ENCODE peak calls at places on chromosomes 13 and 19, in ten cellular contexts. One of them, this sample, is unnamed. For H3K36me3, the result is how much of the 10 kb centered on the place peaks cover.

GRCh38 chr13:21696865-21697448 is 26.1 kb downstream of the FGF9 start:
- DNase-seq in suprapubic skin: no peak
- DNase-seq in transverse colon: no peak
- DNase-seq in breast epithelium: no peak
- DNase-seq in GM12878: no peak
- DNase-seq in endothelial cell of umbilical vein: no peak
- DNase-seq in stomach: no peak
- DNase-seq in HepG2: peak
- DNase-seq in K562: no peak
- DNase-seq in Panc1: no peak
- DNase-seq in this sample: no peak

GRCh38 chr19:37353968-37354367 is 16.9 kb upstream of the ZNF527 start:
- DNase-seq in Panc1: no peak
- DNase-seq in stomach: no peak
- DNase-seq in suprapubic skin: no peak
- DNase-seq in GM12878: no peak
- DNase-seq in HepG2: no peak
- DNase-seq in endothelial cell of umbilical vein: no peak
- DNase-seq in breast epithelium: no peak
- DNase-seq in K562: no peak
- DNase-seq in transverse colon: no peak
- DNase-seq in this sample: no peak

GRCh38 chr13:100490692-100491091 is 97.9 kb downstream of the GGACT start:
- DNase-seq in K562: no peak
- DNase-seq in GM12878: no peak
- DNase-seq in Panc1: no peak
- DNase-seq in endothelial cell of umbilical vein: no peak
- DNase-seq in HepG2: no peak
- DNase-seq in stomach: no peak
- DNase-seq in breast epithelium: no peak
- DNase-seq in transverse colon: no peak
- DNase-seq in suprapubic skin: no peak
- DNase-seq in this sample: no peak

GRCh38 chr13:111422352-111422751 is 101.9 kb downstream of the TEX29 start:
- DNase-seq in suprapubic skin: no peak
- DNase-seq in endothelial cell of umbilical vein: no peak
- DNase-seq in transverse colon: no peak
- DNase-seq in stomach: no peak
- DNase-seq in K562: no peak
- DNase-seq in Panc1: no peak
- DNase-seq in HepG2: no peak
- DNase-seq in breast epithelium: no peak
- DNase-seq in GM12878: no peak
- DNase-seq in this sample: no peak

GRCh38 chr19:50821622-50822021 is 2.0 kb downstream of the KLK1 start:
- DNase-seq in K562: no peak
- DNase-seq in endothelial cell of umbilical vein: no peak
- DNase-seq in Panc1: no peak
- DNase-seq in breast epithelium: no peak
- DNase-seq in HepG2: no peak
- DNase-seq in suprapubic skin: no peak
- DNase-seq in stomach: no peak
- DNase-seq in transverse colon: no peak
- DNase-seq in GM12878: no peak
- DNase-seq in this sample: no peak

GRCh38 chr13:108807841-108808240 is 178.4 kb downstream of the MYO16 start:
- DNase-seq in HepG2: no peak
- DNase-seq in K562: no peak
- DNase-seq in GM12878: no peak
- DNase-seq in transverse colon: no peak
- DNase-seq in stomach: no peak
- DNase-seq in suprapubic skin: no peak
- DNase-seq in breast epithelium: no peak
- DNase-seq in Panc1: no peak
- DNase-seq in endothelial cell of umbilical vein: no peak
- DNase-seq in this sample: no peak

GRCh38 chr13:112690242-112690943 is 555 bp downstream of the ATP11A start:
- DNase-seq in Panc1: no peak
- DNase-seq in endothelial cell of umbilical vein: peak
- DNase-seq in HepG2: no peak
- DNase-seq in GM12878: no peak
- DNase-seq in K562: peak
- DNase-seq in suprapubic skin: peak
- DNase-seq in transverse colon: peak
- DNase-seq in breast epithelium: no peak
- DNase-seq in stomach: peak
- DNase-seq in this sample: no peak

GRCh38 chr19:49347835-49348234 is 12.6 kb downstream of the CD37 start:
- DNase-seq in HepG2: peak
- DNase-seq in Panc1: no peak
- DNase-seq in K562: peak
- DNase-seq in endothelial cell of umbilical vein: peak
- DNase-seq in suprapubic skin: no peak
- DNase-seq in breast epithelium: no peak
- DNase-seq in transverse colon: no peak
- DNase-seq in stomach: no peak
- DNase-seq in GM12878: no peak
- DNase-seq in this sample: no peak

GRCh38 chr13:29761815-29762214 is 88.6 kb downstream of the UBL3 start:
- DNase-seq in stomach: no peak
- DNase-seq in Panc1: no peak
- DNase-seq in endothelial cell of umbilical vein: no peak
- DNase-seq in breast epithelium: no peak
- DNase-seq in K562: no peak
- DNase-seq in HepG2: no peak
- DNase-seq in transverse colon: no peak
- DNase-seq in suprapubic skin: no peak
- DNase-seq in GM12878: no peak
- DNase-seq in this sample: no peak

GRCh38 chr13:75647126-75647784 is 11.1 kb downstream of the LMO7 start:
- DNase-seq in K562: no peak
- DNase-seq in HepG2: no peak
- DNase-seq in endothelial cell of umbilical vein: no peak
- DNase-seq in transverse colon: no peak
- DNase-seq in suprapubic skin: no peak
- DNase-seq in GM12878: peak
- DNase-seq in Panc1: no peak
- DNase-seq in breast epithelium: no peak
- DNase-seq in stomach: no peak
- DNase-seq in this sample: no peak

GRCh38 chr19:782195-783043 is 14.8 kb upstream of the PTBP1 start:
- DNase-seq in GM12878: no peak
- DNase-seq in suprapubic skin: peak
- DNase-seq in breast epithelium: no peak
- DNase-seq in Panc1: no peak
- DNase-seq in endothelial cell of umbilical vein: peak
- DNase-seq in HepG2: peak
- DNase-seq in stomach: peak
- DNase-seq in transverse colon: no peak
- DNase-seq in K562: no peak
- DNase-seq in this sample: no peak

GRCh38 chr19:32910094-32910493 is 40.5 kb upstream of the SLC7A9 start:
- DNase-seq in HepG2: no peak
- DNase-seq in Panc1: no peak
- DNase-seq in K562: no peak
- DNase-seq in stomach: no peak
- DNase-seq in suprapubic skin: no peak
- DNase-seq in GM12878: no peak
- DNase-seq in breast epithelium: no peak
- DNase-seq in transverse colon: no peak
- DNase-seq in endothelial cell of umbilical vein: no peak
- DNase-seq in this sample: no peak
- H3K36me3 ChIP-seq in HepG2: under half
- H3K36me3 ChIP-seq in Panc1: under half
- H3K36me3 ChIP-seq in K562: under half
- H3K36me3 ChIP-seq in stomach: half or more
- H3K36me3 ChIP-seq in suprapubic skin: half or more
- H3K36me3 ChIP-seq in GM12878: under half
- H3K36me3 ChIP-seq in breast epithelium: under half
- H3K36me3 ChIP-seq in transverse colon: under half
- H3K36me3 ChIP-seq in endothelial cell of umbilical vein: under half
- H3K36me3 ChIP-seq in this sample: under half

GRCh38 chr19:11324079-11324661 is 15.3 kb downstream of the RAB3D start:
- DNase-seq in K562: peak
- DNase-seq in breast epithelium: peak
- DNase-seq in HepG2: peak
- DNase-seq in endothelial cell of umbilical vein: peak
- DNase-seq in stomach: peak
- DNase-seq in GM12878: peak
- DNase-seq in Panc1: no peak
- DNase-seq in transverse colon: peak
- DNase-seq in suprapubic skin: peak
- DNase-seq in this sample: peak

GRCh38 chr19:11322269-11323024 is 17.0 kb downstream of the RAB3D start:
- DNase-seq in Panc1: no peak
- DNase-seq in K562: no peak
- DNase-seq in GM12878: no peak
- DNase-seq in endothelial cell of umbilical vein: no peak
- DNase-seq in HepG2: no peak
- DNase-seq in suprapubic skin: no peak
- DNase-seq in transverse colon: no peak
- DNase-seq in stomach: no peak
- DNase-seq in breast epithelium: no peak
- DNase-seq in this sample: no peak

GRCh38 chr19:11323601-11324078 is 15.8 kb downstream of the RAB3D start:
- DNase-seq in suprapubic skin: no peak
- DNase-seq in breast epithelium: no peak
- DNase-seq in GM12878: no peak
- DNase-seq in stomach: no peak
- DNase-seq in Panc1: no peak
- DNase-seq in endothelial cell of umbilical vein: no peak
- DNase-seq in K562: no peak
- DNase-seq in HepG2: no peak
- DNase-seq in transverse colon: no peak
- DNase-seq in this sample: no peak

GRCh38 chr19:11325544-11325943 is 13.9 kb downstream of the RAB3D start:
- DNase-seq in transverse colon: no peak
- DNase-seq in endothelial cell of umbilical vein: no peak
- DNase-seq in Panc1: no peak
- DNase-seq in suprapubic skin: no peak
- DNase-seq in GM12878: no peak
- DNase-seq in HepG2: no peak
- DNase-seq in breast epithelium: no peak
- DNase-seq in K562: no peak
- DNase-seq in stomach: no peak
- DNase-seq in this sample: no peak

GRCh38 chr19:11324748-11325389 is 14.6 kb downstream of the RAB3D start:
- DNase-seq in endothelial cell of umbilical vein: no peak
- DNase-seq in stomach: no peak
- DNase-seq in HepG2: no peak
- DNase-seq in suprapubic skin: no peak
- DNase-seq in transverse colon: no peak
- DNase-seq in breast epithelium: no peak
- DNase-seq in Panc1: no peak
- DNase-seq in GM12878: no peak
- DNase-seq in K562: no peak
- DNase-seq in this sample: no peak
- H3K27ac ChIP-seq in endothelial cell of umbilical vein: no peak
- H3K27ac ChIP-seq in stomach: peak
- H3K27ac ChIP-seq in HepG2: peak
- H3K27ac ChIP-seq in suprapubic skin: peak
- H3K27ac ChIP-seq in transverse colon: peak
- H3K27ac ChIP-seq in breast epithelium: peak
- H3K27ac ChIP-seq in Panc1: peak
- H3K27ac ChIP-seq in GM12878: peak
- H3K27ac ChIP-seq in K562: peak
- H3K27ac ChIP-seq in this sample: peak

DNA sequence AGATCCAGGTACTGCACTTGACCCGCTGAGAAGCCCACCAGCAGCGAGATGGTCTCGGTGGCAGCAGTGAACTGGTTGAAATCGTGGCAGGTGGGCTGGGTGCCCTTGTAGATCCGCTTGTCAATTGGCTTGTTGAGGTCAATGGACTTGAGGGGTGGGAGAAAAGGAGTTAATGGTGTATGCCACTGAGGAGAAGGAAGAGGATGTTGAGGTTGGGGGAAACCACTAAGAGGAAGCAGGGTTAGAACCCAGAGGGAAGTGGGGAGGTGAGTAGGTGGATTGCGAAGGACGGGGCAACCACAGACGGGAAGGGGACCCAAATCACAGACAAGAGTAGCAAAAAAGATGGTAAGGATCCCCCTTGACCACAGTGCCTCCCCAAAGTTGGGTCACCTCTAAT is 1.7 kb downstream of the DMWD start:
- DNase-seq in Panc1: no peak
- DNase-seq in transverse colon: peak
- DNase-seq in suprapubic skin: no peak
- DNase-seq in HepG2: no peak
- DNase-seq in stomach: no peak
- DNase-seq in breast epithelium: no peak
- DNase-seq in GM12878: no peak
- DNase-seq in endothelial cell of umbilical vein: no peak
- DNase-seq in K562: no peak
- DNase-seq in this sample: no peak
- TF ChIP-seq POLR2AphosphoS5 in Panc1: no peak
- TF ChIP-seq POLR2AphosphoS5 in transverse colon: no peak
- TF ChIP-seq POLR2AphosphoS5 in suprapubic skin: no peak
- TF ChIP-seq POLR2AphosphoS5 in HepG2: no peak
- TF ChIP-seq POLR2AphosphoS5 in stomach: no peak
- TF ChIP-seq POLR2AphosphoS5 in breast epithelium: peak
- TF ChIP-seq POLR2AphosphoS5 in GM12878: no peak
- TF ChIP-seq POLR2AphosphoS5 in endothelial cell of umbilical vein: no peak
- TF ChIP-seq POLR2AphosphoS5 in K562: no peak
- TF ChIP-seq POLR2AphosphoS5 in this sample: no peak

GRCh38 chr19:52197964-52198363 is 8.1 kb downstream of the PPP2R1A start:
- DNase-seq in K562: no peak
- DNase-seq in Panc1: no peak
- DNase-seq in GM12878: no peak
- DNase-seq in endothelial cell of umbilical vein: no peak
- DNase-seq in transverse colon: no peak
- DNase-seq in stomach: no peak
- DNase-seq in HepG2: no peak
- DNase-seq in breast epithelium: no peak
- DNase-seq in suprapubic skin: no peak
- DNase-seq in this sample: no peak

GRCh38 chr19:52196256-52196967 is 6.6 kb downstream of the PPP2R1A start:
- DNase-seq in stomach: no peak
- DNase-seq in transverse colon: no peak
- DNase-seq in HepG2: no peak
- DNase-seq in endothelial cell of umbilical vein: no peak
- DNase-seq in breast epithelium: no peak
- DNase-seq in GM12878: no peak
- DNase-seq in suprapubic skin: no peak
- DNase-seq in K562: no peak
- DNase-seq in Panc1: no peak
- DNase-seq in this sample: no peak

GRCh38 chr19:52198678-52199077 is 8.8 kb downstream of the PPP2R1A start:
- DNase-seq in suprapubic skin: no peak
- DNase-seq in Panc1: no peak
- DNase-seq in endothelial cell of umbilical vein: no peak
- DNase-seq in transverse colon: no peak
- DNase-seq in HepG2: no peak
- DNase-seq in GM12878: no peak
- DNase-seq in stomach: no peak
- DNase-seq in K562: no peak
- DNase-seq in breast epithelium: no peak
- DNase-seq in this sample: no peak

DNA sequence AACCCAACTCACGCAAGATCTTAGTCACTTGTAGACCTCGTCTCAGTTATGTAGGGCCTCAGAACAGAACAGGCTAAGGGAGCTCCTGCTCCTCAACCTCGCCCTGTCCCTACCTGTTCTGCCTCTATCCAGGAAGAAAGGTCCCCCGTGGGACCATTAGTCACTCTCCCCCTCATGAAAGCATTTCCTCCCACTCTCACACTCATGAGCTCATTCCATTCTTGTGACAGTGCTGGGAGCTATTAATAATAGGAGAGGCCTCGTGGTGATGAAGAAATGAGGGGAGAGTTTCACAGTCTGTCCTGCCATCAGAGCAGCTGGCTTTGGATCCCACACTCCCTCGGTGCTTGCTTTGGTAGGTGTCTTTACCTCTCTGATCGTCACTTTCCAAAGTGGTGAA is 10.2 kb downstream of the PPP2R1A start:
- DNase-seq in transverse colon: no peak
- DNase-seq in K562: no peak
- DNase-seq in breast epithelium: peak
- DNase-seq in Panc1: no peak
- DNase-seq in GM12878: no peak
- DNase-seq in HepG2: no peak
- DNase-seq in stomach: no peak
- DNase-seq in endothelial cell of umbilical vein: peak
- DNase-seq in suprapubic skin: peak
- DNase-seq in this sample: no peak
- H3K36me3 ChIP-seq in transverse colon: under half
- H3K36me3 ChIP-seq in K562: half or more
- H3K36me3 ChIP-seq in breast epithelium: under half
- H3K36me3 ChIP-seq in Panc1: under half
- H3K36me3 ChIP-seq in GM12878: under half
- H3K36me3 ChIP-seq in HepG2: half or more
- H3K36me3 ChIP-seq in stomach: half or more
- H3K36me3 ChIP-seq in endothelial cell of umbilical vein: under half
- H3K36me3 ChIP-seq in suprapubic skin: half or more
- H3K36me3 ChIP-seq in this sample: half or more

This sample was measured in SK-N-MC.